ENCODE peak calls at places on chromosomes 2 and 18, in nine cellular contexts. One of them, this sample, is unnamed.

GRCh38 chr18:78074400-78075020 is 824.9 kb downstream of the GALR1 start:
- DNase-seq in H7: no peak
- DNase-seq in right cardiac atrium: no peak
- DNase-seq in Peyer's patch: no peak
- DNase-seq in fibroblast of pulmonary artery: no peak
- DNase-seq in CD4-positive, alpha-beta memory T cell: no peak
- DNase-seq in upper lobe of right lung: no peak
- DNase-seq in ascending aorta: no peak
- DNase-seq in neural progenitor cell: peak
- DNase-seq in this sample: no peak

GRCh38 chr2:101380376-101380775 is 6.9 kb downstream of the CREG2 start:
- DNase-seq in CD4-positive, alpha-beta memory T cell: no peak
- DNase-seq in upper lobe of right lung: no peak
- DNase-seq in H7: no peak
- DNase-seq in fibroblast of pulmonary artery: peak
- DNase-seq in Peyer's patch: no peak
- DNase-seq in ascending aorta: no peak
- DNase-seq in right cardiac atrium: peak
- DNase-seq in neural progenitor cell: no peak
- DNase-seq in this sample: no peak

GRCh38 chr2:106192752-106193490 is 1.2 kb downstream of the UXS1 start:
- DNase-seq in upper lobe of right lung: peak
- DNase-seq in fibroblast of pulmonary artery: peak
- DNase-seq in Peyer's patch: no peak
- DNase-seq in ascending aorta: peak
- DNase-seq in neural progenitor cell: peak
- DNase-seq in CD4-positive, alpha-beta memory T cell: peak
- DNase-seq in right cardiac atrium: no peak
- DNase-seq in H7: peak
- DNase-seq in this sample: peak

GRCh38 chr2:226791056-226791486 is 8.5 kb downstream of the IRS1 start:
- DNase-seq in right cardiac atrium: no peak
- DNase-seq in upper lobe of right lung: peak
- DNase-seq in H7: peak
- DNase-seq in ascending aorta: peak
- DNase-seq in CD4-positive, alpha-beta memory T cell: no peak
- DNase-seq in Peyer's patch: no peak
- DNase-seq in neural progenitor cell: peak
- DNase-seq in fibroblast of pulmonary artery: peak
- DNase-seq in this sample: no peak

GRCh38 chr2:178280261-178280852 is 86.0 kb downstream of the OSBPL6 start:
- DNase-seq in H7: no peak
- DNase-seq in right cardiac atrium: no peak
- DNase-seq in upper lobe of right lung: no peak
- DNase-seq in fibroblast of pulmonary artery: peak
- DNase-seq in Peyer's patch: no peak
- DNase-seq in neural progenitor cell: peak
- DNase-seq in CD4-positive, alpha-beta memory T cell: peak
- DNase-seq in ascending aorta: peak
- DNase-seq in this sample: peak

GRCh38 chr2:86256982-86257381 is 57.7 kb downstream of the MRPL35 start:
- DNase-seq in Peyer's patch: no peak
- DNase-seq in right cardiac atrium: no peak
- DNase-seq in H7: no peak
- DNase-seq in neural progenitor cell: no peak
- DNase-seq in upper lobe of right lung: no peak
- DNase-seq in fibroblast of pulmonary artery: no peak
- DNase-seq in ascending aorta: no peak
- DNase-seq in CD4-positive, alpha-beta memory T cell: no peak
- DNase-seq in this sample: no peak

GRCh38 chr2:184558713-184559464 is 39.4 kb upstream of the ZNF804A start:
- DNase-seq in ascending aorta: no peak
- DNase-seq in H7: no peak
- DNase-seq in right cardiac atrium: no peak
- DNase-seq in Peyer's patch: no peak
- DNase-seq in fibroblast of pulmonary artery: no peak
- DNase-seq in neural progenitor cell: no peak
- DNase-seq in CD4-positive, alpha-beta memory T cell: no peak
- DNase-seq in upper lobe of right lung: no peak
- DNase-seq in this sample: no peak

GRCh38 chr2:148122788-148123187 is 101.9 kb downstream of the MBD5 start:
- DNase-seq in ascending aorta: no peak
- DNase-seq in upper lobe of right lung: no peak
- DNase-seq in CD4-positive, alpha-beta memory T cell: no peak
- DNase-seq in fibroblast of pulmonary artery: no peak
- DNase-seq in Peyer's patch: no peak
- DNase-seq in right cardiac atrium: no peak
- DNase-seq in neural progenitor cell: no peak
- DNase-seq in H7: no peak
- DNase-seq in this sample: no peak

GRCh38 chr2:31239842-31240198 is 5.9 kb downstream of the EHD3 start:
- DNase-seq in H7: no peak
- DNase-seq in ascending aorta: peak
- DNase-seq in fibroblast of pulmonary artery: peak
- DNase-seq in CD4-positive, alpha-beta memory T cell: no peak
- DNase-seq in neural progenitor cell: no peak
- DNase-seq in Peyer's patch: no peak
- DNase-seq in upper lobe of right lung: no peak
- DNase-seq in right cardiac atrium: peak
- DNase-seq in this sample: peak

GRCh38 chr18:9101730-9102390 is 639 bp upstream of the NDUFV2 start:
- DNase-seq in ascending aorta: peak
- DNase-seq in H7: no peak
- DNase-seq in Peyer's patch: no peak
- DNase-seq in neural progenitor cell: no peak
- DNase-seq in CD4-positive, alpha-beta memory T cell: peak
- DNase-seq in upper lobe of right lung: no peak
- DNase-seq in right cardiac atrium: no peak
- DNase-seq in fibroblast of pulmonary artery: peak
- DNase-seq in this sample: no peak

GRCh38 chr18:36572135-36572856 is 256.5 kb downstream of the TPGS2 start:
- DNase-seq in fibroblast of pulmonary artery: peak
- DNase-seq in H7: peak
- DNase-seq in neural progenitor cell: peak
- DNase-seq in CD4-positive, alpha-beta memory T cell: no peak
- DNase-seq in upper lobe of right lung: no peak
- DNase-seq in Peyer's patch: no peak
- DNase-seq in right cardiac atrium: peak
- DNase-seq in ascending aorta: peak
- DNase-seq in this sample: peak

GRCh38 chr2:147006724-147007123 is 838.1 kb upstream of the ACVR2A start:
- DNase-seq in fibroblast of pulmonary artery: peak
- DNase-seq in CD4-positive, alpha-beta memory T cell: no peak
- DNase-seq in right cardiac atrium: no peak
- DNase-seq in Peyer's patch: no peak
- DNase-seq in ascending aorta: no peak
- DNase-seq in upper lobe of right lung: no peak
- DNase-seq in H7: no peak
- DNase-seq in neural progenitor cell: no peak
- DNase-seq in this sample: no peak

GRCh38 chr2:241755777-241756176 is 20.8 kb upstream of the GAL3ST2 start:
- DNase-seq in ascending aorta: no peak
- DNase-seq in right cardiac atrium: peak
- DNase-seq in Peyer's patch: no peak
- DNase-seq in neural progenitor cell: no peak
- DNase-seq in upper lobe of right lung: no peak
- DNase-seq in fibroblast of pulmonary artery: no peak
- DNase-seq in CD4-positive, alpha-beta memory T cell: no peak
- DNase-seq in H7: no peak
- DNase-seq in this sample: no peak

GRCh38 chr2:216683846-216684245 is 11.5 kb downstream of the IGFBP5 start:
- DNase-seq in Peyer's patch: no peak
- DNase-seq in fibroblast of pulmonary artery: peak
- DNase-seq in upper lobe of right lung: no peak
- DNase-seq in neural progenitor cell: no peak
- DNase-seq in CD4-positive, alpha-beta memory T cell: no peak
- DNase-seq in H7: no peak
- DNase-seq in right cardiac atrium: peak
- DNase-seq in ascending aorta: peak
- DNase-seq in this sample: no peak

GRCh38 chr2:73588177-73588576 is 54.0 kb downstream of the NAT8 start:
- DNase-seq in upper lobe of right lung: no peak
- DNase-seq in CD4-positive, alpha-beta memory T cell: no peak
- DNase-seq in ascending aorta: no peak
- DNase-seq in H7: no peak
- DNase-seq in Peyer's patch: no peak
- DNase-seq in neural progenitor cell: no peak
- DNase-seq in right cardiac atrium: no peak
- DNase-seq in fibroblast of pulmonary artery: peak
- DNase-seq in this sample: no peak

GRCh38 chr2:105428387-105429018 is 29.7 kb upstream of the FHL2 start:
- DNase-seq in H7: no peak
- DNase-seq in CD4-positive, alpha-beta memory T cell: no peak
- DNase-seq in right cardiac atrium: no peak
- DNase-seq in upper lobe of right lung: no peak
- DNase-seq in neural progenitor cell: no peak
- DNase-seq in ascending aorta: no peak
- DNase-seq in fibroblast of pulmonary artery: no peak
- DNase-seq in Peyer's patch: no peak
- DNase-seq in this sample: no peak

GRCh38 chr2:223908304-223909047 is 36.7 kb downstream of the WDFY1 start:
- DNase-seq in ascending aorta: no peak
- DNase-seq in right cardiac atrium: no peak
- DNase-seq in Peyer's patch: no peak
- DNase-seq in H7: no peak
- DNase-seq in neural progenitor cell: no peak
- DNase-seq in CD4-positive, alpha-beta memory T cell: no peak
- DNase-seq in fibroblast of pulmonary artery: no peak
- DNase-seq in upper lobe of right lung: no peak
- DNase-seq in this sample: no peak

GRCh38 chr2:190781604-190782198 is 98.9 kb upstream of the GLS start:
- DNase-seq in Peyer's patch: no peak
- DNase-seq in right cardiac atrium: no peak
- DNase-seq in neural progenitor cell: peak
- DNase-seq in ascending aorta: no peak
- DNase-seq in upper lobe of right lung: no peak
- DNase-seq in CD4-positive, alpha-beta memory T cell: peak
- DNase-seq in H7: peak
- DNase-seq in fibroblast of pulmonary artery: peak
- DNase-seq in this sample: peak

GRCh38 chr2:199274-199966 is 64.4 kb downstream of the SH3YL1 start:
- DNase-seq in fibroblast of pulmonary artery: no peak
- DNase-seq in CD4-positive, alpha-beta memory T cell: no peak
- DNase-seq in right cardiac atrium: no peak
- DNase-seq in H7: no peak
- DNase-seq in neural progenitor cell: no peak
- DNase-seq in Peyer's patch: no peak
- DNase-seq in upper lobe of right lung: no peak
- DNase-seq in ascending aorta: no peak
- DNase-seq in this sample: no peak
- H3K4me3 ChIP-seq in fibroblast of pulmonary artery: no peak
- H3K4me3 ChIP-seq in CD4-positive, alpha-beta memory T cell: no peak
- H3K4me3 ChIP-seq in right cardiac atrium: no peak
- H3K4me3 ChIP-seq in H7: no peak
- H3K4me3 ChIP-seq in neural progenitor cell: no peak
- H3K4me3 ChIP-seq in Peyer's patch: no peak
- H3K4me3 ChIP-seq in upper lobe of right lung: no peak
- H3K4me3 ChIP-seq in ascending aorta: no peak
- H3K4me3 ChIP-seq in this sample: no peak

GRCh38 chr2:54704238-54704637 is 19.2 kb upstream of the EML6 start:
- DNase-seq in fibroblast of pulmonary artery: no peak
- DNase-seq in neural progenitor cell: no peak
- DNase-seq in Peyer's patch: no peak
- DNase-seq in upper lobe of right lung: no peak
- DNase-seq in ascending aorta: no peak
- DNase-seq in CD4-positive, alpha-beta memory T cell: no peak
- DNase-seq in H7: no peak
- DNase-seq in right cardiac atrium: no peak
- DNase-seq in this sample: no peak
- H3K4me3 ChIP-seq in fibroblast of pulmonary artery: no peak
- H3K4me3 ChIP-seq in neural progenitor cell: no peak
- H3K4me3 ChIP-seq in Peyer's patch: no peak
- H3K4me3 ChIP-seq in upper lobe of right lung: no peak
- H3K4me3 ChIP-seq in ascending aorta: no peak
- H3K4me3 ChIP-seq in CD4-positive, alpha-beta memory T cell: no peak
- H3K4me3 ChIP-seq in H7: no peak
- H3K4me3 ChIP-seq in right cardiac atrium: no peak
- H3K4me3 ChIP-seq in this sample: no peak

GRCh38 chr2:203330434-203330833 is 2.2 kb downstream of the ABI2 start:
- DNase-seq in upper lobe of right lung: no peak
- DNase-seq in Peyer's patch: no peak
- DNase-seq in H7: no peak
- DNase-seq in right cardiac atrium: no peak
- DNase-seq in CD4-positive, alpha-beta memory T cell: no peak
- DNase-seq in neural progenitor cell: no peak
- DNase-seq in ascending aorta: no peak
- DNase-seq in fibroblast of pulmonary artery: peak
- DNase-seq in this sample: no peak
- H3K4me3 ChIP-seq in upper lobe of right lung: no peak
- H3K4me3 ChIP-seq in Peyer's patch: no peak
- H3K4me3 ChIP-seq in H7: no peak
- H3K4me3 ChIP-seq in right cardiac atrium: peak
- H3K4me3 ChIP-seq in CD4-positive, alpha-beta memory T cell: no peak
- H3K4me3 ChIP-seq in neural progenitor cell: peak
- H3K4me3 ChIP-seq in ascending aorta: no peak
- H3K4me3 ChIP-seq in fibroblast of pulmonary artery: no peak
- H3K4me3 ChIP-seq in this sample: peak

DNA sequence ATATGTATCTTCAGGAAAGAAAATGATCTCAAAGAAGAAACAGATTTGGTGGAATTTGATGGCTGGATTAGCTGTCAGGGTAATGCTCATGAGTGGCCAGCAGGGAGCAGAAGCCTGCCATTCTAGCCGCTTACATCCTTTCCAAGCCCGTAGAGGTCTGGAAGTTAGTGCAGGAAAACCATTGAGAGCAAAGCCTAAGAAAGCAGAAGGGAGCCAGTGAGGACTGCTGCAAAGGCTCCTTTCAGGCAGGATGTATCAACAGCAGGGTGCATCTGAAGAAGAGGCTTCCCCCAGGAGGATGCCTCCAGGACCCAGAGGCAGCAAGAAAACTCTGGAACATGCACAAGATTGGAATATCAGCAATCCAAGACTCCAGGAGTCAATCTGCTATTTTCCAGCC is 22.9 kb upstream of the LBH start:
- DNase-seq in H7: peak
- DNase-seq in upper lobe of right lung: no peak
- DNase-seq in Peyer's patch: peak
- DNase-seq in ascending aorta: peak
- DNase-seq in neural progenitor cell: peak
- DNase-seq in right cardiac atrium: peak
- DNase-seq in fibroblast of pulmonary artery: peak
- DNase-seq in CD4-positive, alpha-beta memory T cell: no peak
- DNase-seq in this sample: peak
- H3K4me3 ChIP-seq in H7: no peak
- H3K4me3 ChIP-seq in upper lobe of right lung: no peak
- H3K4me3 ChIP-seq in Peyer's patch: no peak
- H3K4me3 ChIP-seq in ascending aorta: no peak
- H3K4me3 ChIP-seq in neural progenitor cell: no peak
- H3K4me3 ChIP-seq in right cardiac atrium: no peak
- H3K4me3 ChIP-seq in fibroblast of pulmonary artery: no peak
- H3K4me3 ChIP-seq in CD4-positive, alpha-beta memory T cell: no peak
- H3K4me3 ChIP-seq in this sample: no peak

This sample was measured in astrocyte of the cerebellum.